ENCODE peak calls at places on chromosome 7, in seven cellular contexts. E, V, R, D, Y, O and G are unnamed samples.

GRCh38 chr7:132410385-132410784 is 165.9 kb downstream of the PLXNA4 start:
- DNase-seq in O (peak), D (no peak), R (peak), V (no peak), Y (no peak), E (peak), G (no peak)

GRCh38 chr7:36928718-36929117 is 204.4 kb upstream of the AOAH start:
- DNase-seq in R (no peak), O (no peak), E (no peak), V (no peak), D (no peak), Y (no peak), G (no peak)

GRCh38 chr7:80732635-80733034 is 94.2 kb downstream of the CD36 start:
- DNase-seq in Y (no peak), R (no peak), E (peak), V (no peak), O (no peak), D (no peak), G (no peak)

GRCh38 chr7:108430664-108431063 is 25.6 kb downstream of the NRCAM start:
- DNase-seq in D (no peak), R (peak), V (no peak), Y (no peak), E (no peak), O (no peak), G (no peak)

GRCh38 chr7:79063019-79063698 is 390.3 kb downstream of the MAGI2 start:
- DNase-seq in O (no peak), Y (no peak), V (no peak), R (no peak), E (no peak), D (no peak), G (no peak)

GRCh38 chr7:45892407-45893035 is 4.2 kb downstream of the IGFBP1 start:
- DNase-seq in O (no peak), R (no peak), Y (peak), V (no peak), E (no peak), D (no peak), G (no peak)

GRCh38 chr7:1693991-1694524 is 24.0 kb downstream of the ELFN1 start:
- DNase-seq in E (peak), O (no peak), D (no peak), Y (no peak), R (no peak), V (no peak), G (peak)

GRCh38 chr7:90326500-90326899 is 5.4 kb upstream of the FAM237B start:
- DNase-seq in D (no peak), E (no peak), O (no peak), Y (no peak), R (no peak), V (no peak), G (no peak)

GRCh38 chr7:132655071-132655761 is 78.9 kb upstream of the PLXNA4 start:
- DNase-seq in O (peak), R (peak), D (peak), Y (no peak), V (peak), E (peak), G (peak)

GRCh38 chr7:137169282-137169698 is 174.2 kb downstream of the PTN start:
- DNase-seq in E (peak), R (peak), O (peak), V (peak), Y (no peak), D (no peak), G (peak)

GRCh38 chr7:2856388-2857169 is 12.5 kb upstream of the GNA12 start:
- DNase-seq in Y (no peak), O (no peak), V (no peak), E (no peak), D (no peak), R (no peak), G (no peak)

GRCh38 chr7:133623716-133624115 is 370.8 kb downstream of the EXOC4 start:
- DNase-seq in D (no peak), V (no peak), E (no peak), Y (no peak), R (no peak), O (no peak), G (no peak)

DNA sequence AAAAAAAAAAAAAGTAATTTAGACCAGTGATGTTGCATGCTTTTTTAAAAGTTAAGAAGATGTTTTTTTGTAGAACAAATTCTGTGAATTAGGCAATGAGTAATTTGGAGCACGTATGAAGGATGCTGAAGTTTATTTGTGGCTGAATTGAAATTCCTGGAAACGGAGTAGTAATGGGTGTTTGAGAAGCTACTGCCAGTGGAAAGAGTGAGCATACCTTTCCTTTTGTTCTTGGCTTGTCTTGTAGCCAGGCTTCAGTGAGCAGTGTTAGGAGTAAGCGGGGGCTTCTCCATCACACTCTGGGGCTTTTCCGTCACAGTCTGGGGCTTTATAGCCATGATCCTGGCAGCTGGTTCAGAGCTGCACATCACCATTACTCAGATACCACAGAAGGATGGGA is 32.3 kb downstream of the GARS1 start:
- DNase-seq in D (no peak), R (no peak), V (no peak), Y (no peak), O (no peak), E (no peak), G (no peak)
- TF ChIP-seq POLR2A in D (no peak), R (no peak), V (no peak), Y (no peak), O (no peak), E (no peak), G (no peak)

DNA sequence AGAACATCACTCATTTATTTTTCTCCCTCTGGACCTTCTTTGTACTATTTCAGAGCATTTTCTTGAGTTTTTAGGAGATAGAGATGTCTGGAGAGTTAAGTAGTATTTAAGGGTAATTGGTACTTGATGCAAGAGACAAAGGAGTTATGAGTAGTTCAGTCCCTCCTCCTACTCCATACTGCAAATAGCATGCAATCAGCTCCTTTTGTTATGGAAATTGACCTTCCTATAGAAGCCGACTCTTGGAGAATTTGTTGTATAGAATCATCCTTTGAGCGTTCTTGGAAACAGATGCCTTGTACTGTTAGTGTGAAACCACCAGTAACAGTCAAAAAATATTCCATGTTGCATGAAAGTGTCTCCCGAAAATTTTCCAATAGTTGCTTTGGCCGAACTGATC is 428.2 kb upstream of the GALNT17 start:
- DNase-seq in E (no peak), O (no peak), R (no peak), V (no peak), D (no peak), Y (no peak), G (no peak)
- H3K4me3 ChIP-seq in E (no peak), O (no peak), R (no peak), V (no peak), D (no peak), Y (no peak), G (no peak)

GRCh38 chr7:129054438-129055293 is at the start of gene TNPO3:
- DNase-seq in D (peak), O (peak), V (peak), Y (peak), E (peak), R (peak), G (peak)
- TF ChIP-seq POLR2A in D (peak), O (peak), V (peak), Y (peak), E (peak), R (peak), G (peak)

GRCh38 chr7:27148031-27148775 is 629 bp upstream of the HOXA6 start:
- DNase-seq in R (peak), Y (no peak), D (no peak), V (no peak), O (peak), E (peak), G (no peak)
- H3K4me3 ChIP-seq in R (peak), Y (peak), D (peak), V (peak), O (peak), E (peak), G (peak)

DNA sequence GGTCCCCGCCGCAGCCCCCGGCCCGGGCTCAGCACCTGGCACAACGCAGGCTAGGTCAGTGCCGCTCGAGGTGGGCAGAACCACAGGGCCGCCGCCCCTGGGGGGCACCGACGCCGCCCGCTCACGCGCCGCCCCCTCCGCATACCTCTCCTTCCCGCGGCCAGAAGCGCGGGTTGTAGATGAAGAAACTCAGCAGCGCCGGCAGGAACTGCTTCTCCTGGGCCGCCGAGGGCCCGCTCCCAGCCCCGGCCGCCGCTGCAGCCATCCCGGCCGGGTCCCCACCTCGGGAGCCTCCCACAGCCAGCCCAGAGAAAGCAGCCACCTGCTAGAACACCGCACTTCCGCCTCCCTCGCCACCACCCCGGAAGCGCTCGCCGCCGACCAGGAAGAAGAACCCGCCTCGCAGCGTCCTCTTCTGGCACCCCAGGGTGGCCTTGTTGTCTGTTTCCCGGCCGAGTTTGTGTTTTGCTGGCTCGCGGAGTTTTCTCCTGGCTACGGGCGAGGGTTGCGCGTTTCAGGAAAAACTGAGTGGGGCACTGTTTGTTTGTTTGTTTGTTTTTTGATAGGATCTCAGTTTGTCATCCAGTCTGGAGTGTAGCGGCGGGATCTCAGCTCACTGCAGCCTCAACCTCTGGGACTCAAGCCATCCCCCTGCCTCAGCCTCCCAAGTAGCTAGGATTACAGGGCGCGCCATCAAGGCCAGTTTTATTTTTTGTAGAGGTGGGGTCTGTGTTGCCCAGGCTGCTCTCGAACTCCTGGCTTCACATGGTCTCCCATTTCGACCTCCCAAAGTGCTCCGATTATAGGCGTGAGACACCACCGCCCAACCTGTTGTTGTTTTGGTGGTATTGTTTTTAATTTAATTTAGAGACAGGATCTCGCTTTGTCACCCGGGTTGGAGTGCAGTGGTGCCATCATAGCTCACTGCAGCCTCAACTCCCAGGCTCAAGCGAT is 17.7 kb downstream of the OCM2 start:
- DNase-seq in Y (peak), V (peak), O (peak), R (peak), D (peak), E (peak), G (peak)
- TF ChIP-seq POLR2A in Y (no peak), V (no peak), O (no peak), R (peak), D (no peak), E (peak), G (peak)

DNA sequence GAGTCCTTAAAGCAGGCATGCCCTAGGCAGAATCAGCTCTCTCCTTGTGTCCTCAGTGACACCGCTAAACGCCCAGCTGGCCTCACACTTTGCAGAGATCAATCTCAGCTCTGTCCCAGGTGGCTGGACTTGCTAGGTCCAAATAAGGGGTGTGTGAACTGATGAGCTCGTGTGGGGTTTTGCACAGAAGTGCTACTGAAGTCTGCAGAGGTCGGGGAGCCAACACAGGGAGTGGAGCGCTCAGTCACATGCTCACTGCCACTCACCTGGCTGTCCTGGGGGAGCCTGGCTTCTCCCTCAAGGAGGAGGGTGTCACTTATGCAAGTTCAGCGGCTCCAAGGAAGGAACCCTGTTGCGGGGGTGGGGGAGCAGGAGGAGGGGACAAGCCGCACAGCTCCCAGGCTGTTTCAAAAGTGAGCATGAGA is 2.0 kb downstream of the ELN start:
- DNase-seq in O (peak), V (no peak), Y (no peak), R (no peak), D (no peak), E (peak), G (no peak)
- H3K4me3 ChIP-seq in O (peak), V (peak), Y (peak), R (no peak), D (no peak), E (no peak), G (no peak)

GRCh38 chr7:130668258-130669050 is at the start of gene COPG2:
- DNase-seq in R (peak), E (peak), Y (peak), O (peak), D (peak), V (peak), G (peak)
- TF ChIP-seq POLR2A in R (peak), E (peak), Y (no peak), O (no peak), D (peak), V (no peak), G (peak)

GRCh38 chr7:157278167-157278790 is 58.5 kb upstream of the DNAJB6 start:
- DNase-seq in V (no peak), E (peak), R (no peak), D (no peak), O (no peak), Y (no peak), G (peak)

GRCh38 chr7:157279679-157279972 is 57.2 kb upstream of the DNAJB6 start:
- DNase-seq in D (no peak), O (no peak), E (no peak), R (no peak), Y (no peak), V (no peak), G (peak)

GRCh38 chr7:157281221-157281998 is 55.4 kb upstream of the DNAJB6 start:
- DNase-seq in O (no peak), D (no peak), E (no peak), R (no peak), V (no peak), Y (no peak), G (no peak)

GRCh38 chr7:157278791-157279678 is 57.8 kb upstream of the DNAJB6 start:
- DNase-seq in E (peak), R (no peak), V (peak), O (no peak), Y (no peak), D (no peak), G (peak)

GRCh38 chr7:157279973-157280841 is 56.6 kb upstream of the DNAJB6 start:
- DNase-seq in R (no peak), D (no peak), Y (no peak), V (no peak), E (no peak), O (no peak), G (no peak)
- H3K4me3 ChIP-seq in R (peak), D (peak), Y (peak), V (peak), E (no peak), O (no peak), G (peak)

DNA sequence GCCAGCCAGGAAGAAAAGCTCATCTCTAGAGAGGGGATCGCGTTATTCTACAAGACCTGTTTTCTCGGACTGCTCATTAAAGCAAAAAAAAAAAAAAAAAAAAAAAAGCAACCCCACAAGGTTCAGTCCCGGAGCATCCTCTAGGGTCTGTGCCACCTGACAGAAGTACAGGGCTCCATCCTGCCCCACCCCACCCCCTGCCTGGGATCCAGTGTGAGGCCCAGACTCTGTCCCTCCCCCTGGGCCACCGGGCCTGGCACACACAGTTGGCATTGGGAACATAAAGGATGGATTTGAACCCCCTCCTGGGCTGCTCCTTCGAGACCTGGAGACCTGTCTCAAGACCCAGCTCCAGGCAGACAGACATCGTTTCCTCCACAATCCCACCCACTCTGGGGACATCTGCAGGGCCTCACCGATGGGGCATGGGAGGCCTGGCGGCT is 685 bp downstream of the ORAI2 start:
- DNase-seq in D (peak), E (no peak), V (no peak), R (no peak), Y (no peak), O (no peak), G (no peak)
- TF ChIP-seq POLR2A in D (no peak), E (no peak), V (no peak), R (no peak), Y (no peak), O (no peak), G (no peak)